ENCODE peak calls at places on chromosome 10, in four cellular contexts. N is mesendoderm, Q is A549, L is trophoblast cell. J is an unnamed sample.

GRCh38 chr10:29657719-29658274 is 23.0 kb upstream of the SVIL start:
- DNase-seq in N (no peak), Q (no peak), L (no peak), J (no peak)

GRCh38 chr10:119942973-119943372 is 50.4 kb downstream of the SEC23IP start:
- DNase-seq in N (no peak), L (no peak), Q (no peak), J (no peak)

GRCh38 chr10:36669615-36670325 is 455.6 kb upstream of the ANKRD30A start:
- DNase-seq in L (no peak), Q (no peak), N (no peak), J (no peak)

GRCh38 chr10:65194131-65194530 is 1672.9 kb downstream of the REEP3 start:
- DNase-seq in N (peak), L (no peak), Q (no peak), J (no peak)

GRCh38 chr10:119412244-119412750 is 130.2 kb downstream of the RGS10 start:
- DNase-seq in L (no peak), Q (no peak), N (no peak), J (no peak)

GRCh38 chr10:110260746-110261477 is 43.8 kb downstream of the SMNDC1 start:
- DNase-seq in N (no peak), L (no peak), Q (no peak), J (no peak)

GRCh38 chr10:86100581-86101061 is 266.0 kb downstream of the GRID1 start:
- DNase-seq in N (peak), L (peak), Q (peak), J (peak)

GRCh38 chr10:130040351-130040750 is 70.3 kb downstream of the C10orf143 start:
- DNase-seq in Q (no peak), N (no peak), L (no peak), J (no peak)

GRCh38 chr10:33484787-33485186 is 150.3 kb upstream of the NRP1 start:
- DNase-seq in L (no peak), N (peak), Q (no peak), J (no peak)

GRCh38 chr10:80670774-80671173 is 133.1 kb downstream of the SH2D4B start:
- DNase-seq in Q (no peak), N (no peak), L (no peak), J (no peak)

GRCh38 chr10:74164641-74165529 is 13.9 kb downstream of the ADK start:
- DNase-seq in N (no peak), L (peak), Q (no peak), J (no peak)

GRCh38 chr10:132911712-132912097 is 30.7 kb downstream of the CFAP46 start:
- DNase-seq in Q (no peak), N (peak), L (no peak), J (no peak)

GRCh38 chr10:100083623-100084022 is 2.0 kb upstream of the CPN1 start:
- DNase-seq in Q (no peak), L (no peak), N (no peak), J (no peak)

GRCh38 chr10:69385454-69386350 is 31.0 kb downstream of the TACR2 start:
- DNase-seq in N (no peak), L (peak), Q (no peak), J (no peak)

GRCh38 chr10:69382382-69383117 is 34.2 kb downstream of the TACR2 start:
- DNase-seq in N (no peak), L (no peak), Q (no peak), J (no peak)

GRCh38 chr10:69379800-69380199 is 36.9 kb downstream of the TACR2 start:
- DNase-seq in Q (no peak), N (no peak), L (no peak), J (no peak)

GRCh38 chr10:69384320-69384719 is 32.4 kb downstream of the TACR2 start:
- DNase-seq in L (no peak), Q (no peak), N (no peak), J (no peak)

DNA sequence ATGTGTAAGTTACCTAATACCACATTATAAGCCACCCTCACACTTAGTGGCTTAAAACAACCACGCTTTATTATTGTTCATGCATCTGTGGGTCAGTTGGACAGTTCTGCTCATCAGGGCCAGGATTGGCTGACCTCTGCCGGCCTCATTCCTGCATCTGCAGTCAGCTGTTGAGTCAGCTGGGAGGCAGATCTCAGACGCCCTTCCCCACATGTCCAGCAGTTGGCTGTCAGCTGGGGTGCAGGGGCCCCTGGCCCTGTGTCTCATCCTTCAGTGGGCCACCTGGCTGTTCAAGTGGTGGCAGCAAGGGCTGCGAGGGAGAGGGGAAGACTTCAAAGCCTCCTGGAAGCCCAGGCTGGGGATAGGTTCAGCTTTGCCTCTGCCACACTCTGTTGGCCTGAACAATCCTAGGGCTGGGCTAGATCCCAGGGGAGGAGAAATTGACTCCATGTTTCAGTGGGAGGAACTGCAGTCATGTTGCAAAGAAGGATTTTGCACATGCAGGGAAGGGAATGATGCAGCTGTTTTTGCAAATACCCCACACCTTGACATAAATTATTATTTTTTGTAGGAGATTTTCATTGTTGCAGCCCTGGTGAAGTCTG is 33.1 kb downstream of the TACR2 start:
- DNase-seq in N (peak), Q (no peak), L (peak), J (no peak)
- H3K4me2 ChIP-seq in N (no peak), Q (peak), L (no peak), J (no peak)

DNA sequence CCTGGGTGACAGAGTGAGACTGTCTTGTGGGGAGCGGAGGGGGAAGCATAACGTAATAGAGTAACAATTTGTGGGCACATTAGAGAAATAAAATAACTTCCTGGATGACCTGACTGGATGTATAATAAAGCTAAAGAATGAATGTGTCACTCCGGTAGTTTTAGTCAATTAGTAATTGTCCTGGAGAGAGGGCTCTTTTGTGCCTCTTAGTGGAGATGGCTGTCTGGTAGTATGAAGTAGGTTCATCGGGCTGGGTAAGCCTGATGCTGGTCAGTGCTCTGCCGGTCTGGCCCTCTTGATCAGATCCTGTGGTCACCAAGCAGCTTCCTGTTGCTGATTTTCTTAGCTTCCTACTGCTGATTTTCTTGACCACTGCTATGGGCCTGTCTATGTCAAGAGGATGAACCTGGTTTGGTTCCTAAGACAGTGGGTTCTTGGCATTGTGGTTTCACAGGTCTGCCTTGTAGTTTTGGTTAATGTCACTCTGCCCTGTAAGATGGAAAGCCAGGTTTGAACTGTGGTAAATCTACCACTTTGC is 34.1 kb downstream of the ZRANB1 start:
- DNase-seq in L (no peak), N (no peak), Q (no peak), J (no peak)
- H3K27ac ChIP-seq in L (no peak), N (no peak), Q (no peak), J (no peak)

GRCh38 chr10:52331759-52332364 is 17.8 kb downstream of the DKK1 start:
- DNase-seq in Q (no peak), L (no peak), N (no peak), J (no peak)

GRCh38 chr10:52335665-52336064 is 21.6 kb downstream of the DKK1 start:
- DNase-seq in Q (no peak), L (no peak), N (no peak), J (no peak)

GRCh38 chr10:52337225-52337624 is 23.1 kb downstream of the DKK1 start:
- DNase-seq in N (no peak), Q (no peak), L (no peak), J (no peak)

GRCh38 chr10:52332815-52333214 is 18.7 kb downstream of the DKK1 start:
- DNase-seq in Q (no peak), N (no peak), L (no peak), J (no peak)

DNA sequence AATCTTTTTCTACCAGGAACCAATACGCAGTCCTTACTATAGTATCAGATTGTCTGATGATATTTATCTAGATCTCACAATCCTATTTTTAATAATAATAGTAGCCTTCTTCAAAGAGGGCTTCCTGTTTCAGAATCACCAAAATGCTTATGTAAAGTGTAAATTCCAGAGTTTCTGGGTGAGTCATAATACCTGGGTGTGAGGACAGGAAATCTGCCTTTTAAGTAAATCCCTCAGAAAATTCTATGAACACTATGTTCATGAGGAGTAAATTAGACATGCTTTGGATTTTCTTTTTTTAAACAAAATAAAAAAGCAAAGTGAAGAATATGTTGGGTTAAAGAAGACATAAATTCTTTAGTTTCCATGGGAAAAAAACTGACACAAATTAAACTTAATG is 20.5 kb downstream of the DKK1 start:
- DNase-seq in Q (peak), N (peak), L (no peak), J (no peak)
- H3K4me2 ChIP-seq in Q (peak), N (no peak), L (no peak), J (no peak)

GRCh38 chr10:71242621-71243009 is 30.2 kb downstream of the UNC5B start:
- DNase-seq in N (no peak), L (no peak), Q (no peak), J (no peak)

GRCh38 chr10:71243756-71244637 is 31.6 kb downstream of the UNC5B start:
- DNase-seq in N (no peak), Q (no peak), L (peak), J (no peak)

GRCh38 chr10:71241114-71241898 is 28.9 kb downstream of the UNC5B start:
- DNase-seq in Q (no peak), L (no peak), N (no peak), J (no peak)

GRCh38 chr10:71239946-71240795 is 27.8 kb downstream of the UNC5B start:
- DNase-seq in Q (no peak), L (no peak), N (no peak), J (peak)

GRCh38 chr10:71241899-71242620 is 29.7 kb downstream of the UNC5B start:
- DNase-seq in L (no peak), N (no peak), Q (no peak), J (no peak)
- H3K27ac ChIP-seq in L (no peak), N (no peak), Q (no peak), J (no peak)

GRCh38 chr10:16949806-16950205 is 132.6 kb upstream of the RSU1 start:
- DNase-seq in L (no peak), N (no peak), Q (no peak), J (no peak)
- H3K4me2 ChIP-seq in L (no peak), N (no peak), Q (no peak), J (no peak)

GRCh38 chr10:106910666-106911065 is 253.8 kb downstream of the SORCS1 start:
- DNase-seq in N (no peak), Q (no peak), L (no peak), J (no peak)

GRCh38 chr10:106913294-106913693 is 251.2 kb downstream of the SORCS1 start:
- DNase-seq in L (no peak), N (no peak), Q (no peak), J (no peak)

GRCh38 chr10:106904209-106904608 is 260.3 kb downstream of the SORCS1 start:
- DNase-seq in N (no peak), Q (no peak), L (no peak), J (no peak)

DNA sequence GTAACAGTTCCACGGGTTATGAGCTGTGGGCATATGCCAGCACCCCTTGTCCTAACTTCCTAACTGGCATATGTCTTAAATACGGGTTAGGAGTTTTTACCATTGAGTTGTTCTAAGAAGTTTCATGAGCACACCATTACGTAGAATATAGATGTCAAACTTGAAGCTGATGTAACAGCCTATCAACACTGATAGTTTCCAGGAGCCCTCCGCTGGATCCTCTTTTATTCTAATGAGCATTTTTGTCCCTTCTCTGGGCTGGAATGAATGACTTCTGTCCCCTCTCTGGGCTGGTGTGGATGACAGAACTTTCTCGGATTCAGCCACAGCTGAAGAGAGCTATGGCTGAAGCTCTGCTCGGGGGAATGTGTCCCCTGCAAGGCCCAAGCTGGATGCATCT is 256.3 kb downstream of the SORCS1 start:
- DNase-seq in Q (no peak), L (no peak), N (no peak), J (no peak)
- H3K27ac ChIP-seq in Q (no peak), L (no peak), N (no peak), J (no peak)

GRCh38 chr10:79207726-79208125 is 139.0 kb downstream of the ZMIZ1 start:
- DNase-seq in Q (no peak), N (no peak), L (peak), J (no peak)
- H3K4me2 ChIP-seq in Q (no peak), N (no peak), L (no peak), J (no peak)

DNA sequence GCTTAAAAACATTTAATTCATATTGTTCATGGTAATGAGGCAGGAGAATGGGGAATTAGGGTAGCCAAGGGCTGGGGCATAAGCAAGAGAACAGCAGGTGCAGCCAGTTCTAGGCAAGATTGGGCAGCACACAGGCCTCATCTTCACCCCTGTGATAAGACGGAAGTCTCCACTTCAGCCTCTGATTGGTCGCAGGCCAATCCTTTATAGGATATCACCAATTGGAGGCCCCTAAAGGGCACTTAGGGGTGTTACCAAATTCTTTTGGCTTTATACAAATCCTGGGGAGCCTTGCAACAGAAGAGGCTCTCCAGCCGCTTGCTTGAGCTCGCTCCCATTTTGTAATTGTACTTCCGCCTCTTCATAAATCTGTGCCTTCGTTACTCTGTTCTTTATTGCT is 231.1 kb downstream of the REEP3 start:
- DNase-seq in L (no peak), Q (no peak), N (no peak), J (no peak)
- H3K27ac ChIP-seq in L (no peak), Q (no peak), N (no peak), J (no peak)

GRCh38 chr10:102593804-102594079 is 50.5 kb upstream of the TRIM8 start:
- DNase-seq in N (no peak), L (no peak), Q (no peak), J (no peak)

GRCh38 chr10:102596506-102596971 is 47.7 kb upstream of the TRIM8 start:
- DNase-seq in L (peak), Q (peak), N (peak), J (peak)

GRCh38 chr10:102595293-102595692 is 49.0 kb upstream of the TRIM8 start:
- DNase-seq in Q (no peak), L (no peak), N (no peak), J (no peak)

GRCh38 chr10:102595914-102596313 is 48.4 kb upstream of the TRIM8 start:
- DNase-seq in N (no peak), Q (no peak), L (no peak), J (no peak)

DNA sequence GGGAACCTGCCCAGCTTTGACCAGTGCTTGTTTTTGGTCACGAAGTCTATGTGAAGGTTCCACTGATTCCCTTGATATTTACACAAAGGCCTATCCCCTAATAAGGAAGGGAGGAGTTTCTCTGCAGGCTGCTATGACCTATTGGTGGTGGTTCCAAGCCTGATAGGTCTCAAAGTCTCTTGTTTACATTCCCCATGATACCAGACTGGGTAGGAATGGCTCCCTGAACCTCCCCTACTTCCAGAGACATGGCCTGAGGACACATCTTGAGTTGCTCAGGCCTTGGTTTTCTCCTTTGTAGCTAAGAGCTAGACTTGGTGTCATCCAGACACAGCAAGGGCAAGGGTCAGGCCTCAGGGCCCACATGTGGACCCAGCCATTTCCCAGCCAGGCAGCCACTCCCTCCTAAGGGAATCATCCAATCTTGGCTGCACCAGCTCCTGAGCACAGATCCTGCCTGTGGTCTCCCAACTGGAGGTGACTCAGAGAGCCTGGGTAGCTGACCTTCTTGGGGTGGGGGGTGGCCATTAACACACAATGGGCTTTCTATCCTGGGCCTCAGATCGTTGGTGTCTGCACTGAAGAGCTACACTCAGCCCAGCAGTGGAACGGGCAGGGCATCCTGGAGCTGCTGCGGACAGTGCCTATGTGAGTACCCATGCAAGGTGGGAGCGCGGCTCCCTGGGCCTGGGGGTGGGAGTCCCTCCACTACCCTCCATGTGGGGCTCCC is 51.0 kb upstream of the TRIM8 start:
- DNase-seq in N (peak), Q (no peak), L (no peak), J (no peak)
- H3K4me2 ChIP-seq in N (no peak), Q (no peak), L (peak), J (no peak)

DNA sequence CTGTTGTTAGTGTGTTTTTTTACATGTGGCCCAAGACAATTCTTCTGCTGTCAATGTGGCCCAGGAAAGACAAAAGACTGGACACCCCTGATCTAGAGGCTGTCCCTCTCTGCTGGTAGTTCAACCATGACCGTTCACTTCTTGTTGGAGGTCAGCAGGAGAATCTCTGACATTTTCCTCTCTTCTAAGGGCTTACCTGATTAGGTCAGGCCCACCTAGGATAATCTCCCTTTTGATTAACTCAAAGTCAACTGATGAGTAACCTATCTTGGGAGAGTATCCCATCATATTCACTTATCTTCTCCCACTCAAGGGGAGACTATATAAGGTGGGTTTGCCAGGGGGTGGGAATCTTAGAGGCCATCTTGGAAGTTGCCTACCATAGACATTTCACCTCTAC is 135.2 kb downstream of the BUB3 start:
- DNase-seq in Q (no peak), N (no peak), L (no peak), J (no peak)
- H3K27ac ChIP-seq in Q (no peak), N (no peak), L (no peak), J (no peak)

J was measured in OCI-LY7.